ENCODE peak calls at places on chromosomes 5 and 9, in four cellular contexts. X, M, Z and U are unnamed samples.

GRCh38 chr9:114790521-114790920 is 15.3 kb downstream of the TNFSF15 start:
- DNase-seq in X (no peak), M (no peak), Z (no peak), U (no peak)

GRCh38 chr5:127968998-127969397 is 114.6 kb upstream of the SLC12A2 start:
- DNase-seq in M (no peak), Z (no peak), X (no peak), U (no peak)

GRCh38 chr9:93473411-93473810 is 20.0 kb upstream of the FAM120AOS start:
- DNase-seq in X (no peak), Z (no peak), M (no peak), U (no peak)

GRCh38 chr5:443239-444151 is 519 bp downstream of the EXOC3 start:
- DNase-seq in M (peak; percentile 86), X (no peak), Z (peak; percentile 44), U (no peak)

GRCh38 chr9:90801507-90802289 is at the start of gene SYK:
- DNase-seq in M (peak; percentile 89), Z (no peak), X (no peak), U (no peak)

GRCh38 chr5:169649486-169649885 is 12.4 kb downstream of the DOCK2 start:
- DNase-seq in M (no peak), Z (no peak), X (no peak), U (no peak)

GRCh38 chr9:136372561-136373299 is 739 bp downstream of the CARD9 start:
- DNase-seq in M (peak; percentile 95), Z (no peak), X (peak; percentile 66), U (no peak)

GRCh38 chr5:81081461-81081835 is 121.3 kb downstream of the RASGRF2 start:
- DNase-seq in M (no peak), X (peak; percentile 65), Z (no peak), U (no peak)

GRCh38 chr9:129023036-129023907 is 4.9 kb downstream of the SH3GLB2 start:
- DNase-seq in Z (no peak), X (peak; percentile 84), M (peak; percentile 76), U (no peak)

GRCh38 chr5:172833691-172834569 is at the start of gene ERGIC1:
- DNase-seq in M (peak; percentile 95), X (peak; percentile 85), Z (peak; percentile 64), U (peak; percentile 76)

GRCh38 chr9:95268681-95269080 is 48.8 kb downstream of the FANCC start:
- DNase-seq in X (peak; percentile 22), M (no peak), Z (peak; percentile 21), U (no peak)

GRCh38 chr5:24566933-24567332 is 77.8 kb downstream of the CDH10 start:
- DNase-seq in M (no peak), Z (no peak), X (no peak), U (no peak)

GRCh38 chr9:88586452-88586851 is 51.5 kb downstream of the NXNL2 start:
- DNase-seq in M (no peak), Z (no peak), X (no peak), U (no peak)

GRCh38 chr9:107486674-107487520 is 2.7 kb downstream of the KLF4 start:
- DNase-seq in X (no peak), Z (no peak), M (peak; percentile 80), U (no peak)

GRCh38 chr5:13350754-13351153 is 593.7 kb downstream of the DNAH5 start:
- DNase-seq in M (no peak), Z (no peak), X (peak; percentile 40), U (no peak)

GRCh38 chr9:12783767-12784460 is 9.1 kb downstream of the LURAP1L start:
- DNase-seq in X (no peak), M (no peak), Z (no peak), U (no peak)

GRCh38 chr9:16213781-16214515 is 656.5 kb downstream of the BNC2 start:
- DNase-seq in M (peak; percentile 79), Z (peak; percentile 46), X (peak; percentile 99), U (no peak)

GRCh38 chr5:78133423-78133822 is 161.1 kb downstream of the AP3B1 start:
- DNase-seq in X (no peak), M (no peak), Z (no peak), U (no peak)

GRCh38 chr5:97534166-97534565 is 351.1 kb upstream of the RIOK2 start:
- DNase-seq in M (no peak), X (peak; percentile 87), Z (peak; percentile 18), U (no peak)

GRCh38 chr9:123954921-123955320 is 25.0 kb upstream of the DENND1A start:
- DNase-seq in X (no peak), Z (no peak), M (no peak), U (no peak)

GRCh38 chr5:14872070-14872989 is 752 bp upstream of the ANKH start:
- DNase-seq in X (peak; percentile 41), M (peak; percentile 88), Z (peak; percentile 21), U (no peak)

GRCh38 chr5:159515909-159516415 is 185.7 kb upstream of the IL12B start:
- DNase-seq in X (peak; percentile 75), M (peak; percentile 79), Z (peak; percentile 37), U (no peak)

GRCh38 chr9:13728917-13729811 is 449.7 kb upstream of the MPDZ start:
- DNase-seq in X (peak; percentile 53), Z (no peak), M (no peak), U (no peak)

GRCh38 chr9:109498195-109499060 is at the start of gene PTPN3:
- DNase-seq in M (peak; percentile 76), Z (peak; percentile 64), X (no peak), U (no peak)

GRCh38 chr9:96150324-96151023 is 151.5 kb downstream of the HSD17B3 start:
- DNase-seq in Z (no peak), M (no peak), X (no peak), U (no peak)

GRCh38 chr9:128703616-128704355 is 1.5 kb downstream of the PKN3 start:
- DNase-seq in M (peak; percentile 87), X (no peak), Z (no peak), U (peak; percentile 70)

GRCh38 chr5:172364773-172365172 is 81.2 kb upstream of the UBTD2 start:
- DNase-seq in Z (no peak), M (no peak), X (no peak), U (no peak)

GRCh38 chr5:23684103-23684502 is 176.7 kb downstream of the PRDM9 start:
- DNase-seq in Z (no peak), M (no peak), X (no peak), U (no peak)

GRCh38 chr9:68619636-68620035 is 79.0 kb upstream of the TMEM252 start:
- DNase-seq in M (no peak), X (no peak), Z (no peak), U (no peak)

GRCh38 chr5:122997294-122997693 is 39.2 kb downstream of the PPIC start:
- DNase-seq in X (no peak), Z (no peak), M (no peak), U (no peak)

GRCh38 chr5:38794986-38795385 is 50.8 kb upstream of the OSMR start:
- DNase-seq in Z (no peak), M (no peak), X (no peak), U (no peak)

GRCh38 chr5:43338856-43339255 is 25.6 kb upstream of the HMGCS1 start:
- DNase-seq in X (no peak), M (no peak), Z (no peak), U (no peak)

GRCh38 chr5:146158255-146158654 is 24.2 kb downstream of the LARS1 start:
- DNase-seq in X (no peak), Z (no peak), M (no peak), U (no peak)

GRCh38 chr9:35406183-35406959 is 83.5 kb upstream of the RUSC2 start:
- DNase-seq in M (no peak), X (no peak), Z (no peak), U (no peak)

GRCh38 chr9:91117959-91118651 is 243.6 kb downstream of the AUH start:
- DNase-seq in X (peak; percentile 74), M (peak; percentile 96), Z (no peak), U (peak; percentile 92)

GRCh38 chr5:99000878-99001277 is 72.1 kb upstream of the CHD1 start:
- DNase-seq in Z (no peak), X (no peak), M (no peak), U (no peak)

GRCh38 chr9:133949486-133950061 is 42.5 kb downstream of the VAV2 start:
- DNase-seq in Z (no peak), M (peak; percentile 59), X (no peak), U (peak; percentile 52)

DNA sequence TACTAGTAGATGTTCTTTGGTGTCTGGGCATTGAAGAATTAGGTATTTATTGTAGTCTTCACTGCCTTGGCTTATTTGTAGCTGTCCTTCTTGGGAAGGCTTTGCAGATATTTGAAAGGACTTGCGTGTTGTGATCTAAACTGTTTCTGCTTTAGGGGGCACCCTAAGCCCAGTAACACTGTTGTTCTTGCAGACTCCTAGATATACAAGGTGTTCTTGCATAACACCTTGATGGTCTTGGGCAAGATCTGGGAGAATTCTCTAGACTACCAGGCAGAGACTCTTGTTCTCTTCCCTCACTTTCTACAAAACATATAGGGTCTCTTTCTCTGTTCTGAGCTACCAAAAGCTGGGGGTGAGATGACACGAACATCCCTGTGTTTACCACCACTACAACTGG is 179.1 kb downstream of the FAM170A start:
- DNase-seq in X (no peak), Z (no peak), M (no peak), U (no peak)
- TF ChIP-seq CTCF in X (no peak), Z (no peak), M (no peak), U (no peak)

DNA sequence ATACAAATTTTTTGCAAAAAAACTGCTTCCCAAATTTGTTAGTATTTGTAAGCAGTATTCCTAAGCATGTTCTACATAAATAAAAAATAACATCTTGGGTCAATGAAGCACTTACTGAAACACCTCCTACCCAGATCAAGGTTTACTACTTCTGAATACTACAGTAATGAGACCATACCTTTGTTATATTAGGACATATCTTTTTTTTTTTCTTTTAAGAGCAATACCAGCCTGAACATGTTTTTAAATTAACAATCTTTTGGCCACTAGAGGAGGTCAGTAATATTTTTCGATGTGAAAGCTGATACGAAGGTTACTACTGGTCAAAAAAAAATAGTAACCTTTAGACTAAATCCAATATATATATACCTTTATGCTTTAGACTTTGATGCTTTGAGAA is 72.7 kb downstream of the CERT1 start:
- DNase-seq in X (no peak), M (no peak), Z (no peak), U (no peak)
- TF ChIP-seq CTCF in X (no peak), M (no peak), Z (no peak), U (peak; percentile 42)

DNA sequence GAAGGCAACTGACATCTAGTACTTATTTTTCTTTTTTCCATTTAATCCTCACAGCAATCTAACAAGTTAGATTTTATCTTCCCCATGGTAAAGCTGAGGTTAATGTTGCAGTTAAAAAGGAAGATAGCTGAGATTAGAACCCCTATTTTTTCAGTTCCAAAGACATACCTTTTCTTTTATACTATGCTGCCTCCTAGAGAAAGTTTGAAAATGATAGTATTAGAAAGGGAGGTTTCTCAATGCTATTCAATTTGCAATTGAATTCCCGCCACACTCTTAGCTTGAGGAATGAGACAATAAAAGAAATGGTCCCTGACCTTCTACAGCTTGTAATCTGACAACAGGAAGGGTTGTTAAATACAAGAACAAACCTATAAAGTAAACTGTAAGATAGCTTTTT is 195.9 kb upstream of the TRIM32 start:
- DNase-seq in X (no peak), Z (no peak), M (no peak), U (no peak)
- TF ChIP-seq CTCF in X (no peak), Z (no peak), M (no peak), U (peak; percentile 66)

GRCh38 chr9:132773764-132774339 is 103.6 kb downstream of the GTF3C4 start:
- DNase-seq in X (no peak), M (no peak), Z (no peak), U (peak; percentile 37)

GRCh38 chr9:132773093-132773492 is 102.8 kb downstream of the GTF3C4 start:
- DNase-seq in M (no peak), X (no peak), Z (no peak), U (no peak)

GRCh38 chr9:132769895-132770774 is 99.9 kb downstream of the GTF3C4 start:
- DNase-seq in X (peak; percentile 58), M (peak; percentile 89), Z (peak; percentile 44), U (peak; percentile 59)

GRCh38 chr9:132770775-132771310 is 100.6 kb downstream of the GTF3C4 start:
- DNase-seq in Z (no peak), X (no peak), M (no peak), U (peak; percentile 76)

GRCh38 chr9:132768932-132769894 is 98.9 kb downstream of the GTF3C4 start:
- DNase-seq in Z (peak; percentile 49), M (no peak), X (peak; percentile 50), U (peak; percentile 25)
- TF ChIP-seq CTCF in Z (peak; percentile 19), M (peak; percentile 28), X (peak; percentile 51), U (peak; percentile 68)